ENCODE peak calls at places on chromosome X, in ten cellular contexts. One of them, this sample, is unnamed.

GRCh38 chrX:17174671-17175070 is 200.3 kb upstream of the NHS start:
- DNase-seq in sigmoid colon: no peak
- DNase-seq in astrocyte: no peak
- DNase-seq in naive thymus-derived CD8-positive, alpha-beta T cell: no peak
- DNase-seq in HCEC 1CT: no peak
- DNase-seq in stimulated activated naive CD4-positive, alpha-beta T cell: no peak
- DNase-seq in cardiac muscle cell: no peak
- DNase-seq in activated T-cell treated with anti-CD3 and anti-CD28 coated beads, Interleukin-2, amount 50 U/mL, for 24 hours: no peak
- DNase-seq in astrocyte of the hippocampus: peak; percentile 28
- DNase-seq in uterus: no peak
- DNase-seq in this sample: no peak

GRCh38 chrX:71053217-71053621 is 14.9 kb downstream of the SNX12 start:
- DNase-seq in stimulated activated naive CD4-positive, alpha-beta T cell: no peak
- DNase-seq in naive thymus-derived CD8-positive, alpha-beta T cell: no peak
- DNase-seq in cardiac muscle cell: peak; percentile 75
- DNase-seq in sigmoid colon: no peak
- DNase-seq in activated T-cell treated with anti-CD3 and anti-CD28 coated beads, Interleukin-2, amount 50 U/mL, for 24 hours: no peak
- DNase-seq in astrocyte of the hippocampus: peak; percentile 16
- DNase-seq in uterus: no peak
- DNase-seq in HCEC 1CT: no peak
- DNase-seq in astrocyte: no peak
- DNase-seq in this sample: no peak

GRCh38 chrX:110992611-110993010 is 103.4 kb upstream of the PAK3 start:
- DNase-seq in sigmoid colon: no peak
- DNase-seq in uterus: no peak
- DNase-seq in stimulated activated naive CD4-positive, alpha-beta T cell: no peak
- DNase-seq in cardiac muscle cell: peak; percentile 52
- DNase-seq in naive thymus-derived CD8-positive, alpha-beta T cell: no peak
- DNase-seq in astrocyte: no peak
- DNase-seq in HCEC 1CT: no peak
- DNase-seq in activated T-cell treated with anti-CD3 and anti-CD28 coated beads, Interleukin-2, amount 50 U/mL, for 24 hours: no peak
- DNase-seq in astrocyte of the hippocampus: peak; percentile 47
- DNase-seq in this sample: peak; percentile 20

GRCh38 chrX:124426273-124426672 is 79.9 kb downstream of the SH2D1A start:
- DNase-seq in astrocyte: no peak
- DNase-seq in sigmoid colon: no peak
- DNase-seq in HCEC 1CT: no peak
- DNase-seq in cardiac muscle cell: no peak
- DNase-seq in astrocyte of the hippocampus: peak; percentile 10
- DNase-seq in activated T-cell treated with anti-CD3 and anti-CD28 coated beads, Interleukin-2, amount 50 U/mL, for 24 hours: no peak
- DNase-seq in uterus: no peak
- DNase-seq in stimulated activated naive CD4-positive, alpha-beta T cell: no peak
- DNase-seq in naive thymus-derived CD8-positive, alpha-beta T cell: no peak
- DNase-seq in this sample: no peak

GRCh38 chrX:129786210-129786651 is 6.5 kb downstream of the SASH3 start:
- DNase-seq in activated T-cell treated with anti-CD3 and anti-CD28 coated beads, Interleukin-2, amount 50 U/mL, for 24 hours: no peak
- DNase-seq in uterus: no peak
- DNase-seq in astrocyte of the hippocampus: no peak
- DNase-seq in HCEC 1CT: no peak
- DNase-seq in cardiac muscle cell: no peak
- DNase-seq in stimulated activated naive CD4-positive, alpha-beta T cell: no peak
- DNase-seq in astrocyte: no peak
- DNase-seq in naive thymus-derived CD8-positive, alpha-beta T cell: no peak
- DNase-seq in sigmoid colon: no peak
- DNase-seq in this sample: no peak

GRCh38 chrX:71082253-71082652 is 13.4 kb upstream of the FOXO4 start:
- DNase-seq in cardiac muscle cell: no peak
- DNase-seq in astrocyte: no peak
- DNase-seq in HCEC 1CT: no peak
- DNase-seq in naive thymus-derived CD8-positive, alpha-beta T cell: no peak
- DNase-seq in activated T-cell treated with anti-CD3 and anti-CD28 coated beads, Interleukin-2, amount 50 U/mL, for 24 hours: no peak
- DNase-seq in sigmoid colon: no peak
- DNase-seq in uterus: no peak
- DNase-seq in stimulated activated naive CD4-positive, alpha-beta T cell: no peak
- DNase-seq in astrocyte of the hippocampus: no peak
- DNase-seq in this sample: no peak

GRCh38 chrX:12701625-12702024 is 89.6 kb upstream of the PRPS2 start:
- DNase-seq in activated T-cell treated with anti-CD3 and anti-CD28 coated beads, Interleukin-2, amount 50 U/mL, for 24 hours: peak; percentile 38
- DNase-seq in astrocyte: peak; percentile 24
- DNase-seq in stimulated activated naive CD4-positive, alpha-beta T cell: no peak
- DNase-seq in cardiac muscle cell: peak; percentile 80
- DNase-seq in naive thymus-derived CD8-positive, alpha-beta T cell: peak; percentile 8
- DNase-seq in astrocyte of the hippocampus: peak; percentile 67
- DNase-seq in sigmoid colon: peak; percentile 73
- DNase-seq in uterus: peak; percentile 27
- DNase-seq in HCEC 1CT: peak; percentile 53
- DNase-seq in this sample: peak; percentile 69

GRCh38 chrX:48814722-48815121 is 11.6 kb upstream of the ERAS start:
- DNase-seq in sigmoid colon: no peak
- DNase-seq in uterus: no peak
- DNase-seq in naive thymus-derived CD8-positive, alpha-beta T cell: no peak
- DNase-seq in activated T-cell treated with anti-CD3 and anti-CD28 coated beads, Interleukin-2, amount 50 U/mL, for 24 hours: no peak
- DNase-seq in astrocyte of the hippocampus: no peak
- DNase-seq in cardiac muscle cell: no peak
- DNase-seq in stimulated activated naive CD4-positive, alpha-beta T cell: no peak
- DNase-seq in astrocyte: no peak
- DNase-seq in HCEC 1CT: no peak
- DNase-seq in this sample: no peak

GRCh38 chrX:15816886-15817285 is 26.6 kb downstream of the ZRSR2 start:
- DNase-seq in astrocyte: peak; percentile 30
- DNase-seq in astrocyte of the hippocampus: peak; percentile 78
- DNase-seq in stimulated activated naive CD4-positive, alpha-beta T cell: peak; percentile 18
- DNase-seq in naive thymus-derived CD8-positive, alpha-beta T cell: no peak
- DNase-seq in activated T-cell treated with anti-CD3 and anti-CD28 coated beads, Interleukin-2, amount 50 U/mL, for 24 hours: peak; percentile 47
- DNase-seq in uterus: no peak
- DNase-seq in sigmoid colon: no peak
- DNase-seq in cardiac muscle cell: peak; percentile 74
- DNase-seq in HCEC 1CT: no peak
- DNase-seq in this sample: no peak

GRCh38 chrX:154696328-154697045 is 43.1 kb upstream of the CTAG2 start:
- DNase-seq in astrocyte of the hippocampus: peak; percentile 54
- DNase-seq in sigmoid colon: no peak
- DNase-seq in naive thymus-derived CD8-positive, alpha-beta T cell: no peak
- DNase-seq in stimulated activated naive CD4-positive, alpha-beta T cell: no peak
- DNase-seq in uterus: no peak
- DNase-seq in cardiac muscle cell: no peak
- DNase-seq in activated T-cell treated with anti-CD3 and anti-CD28 coated beads, Interleukin-2, amount 50 U/mL, for 24 hours: no peak
- DNase-seq in HCEC 1CT: peak; percentile 80
- DNase-seq in astrocyte: peak; percentile 62
- DNase-seq in this sample: peak; percentile 70

GRCh38 chrX:112512509-112512908 is 167.2 kb downstream of the LHFPL1 start:
- DNase-seq in cardiac muscle cell: peak; percentile 7
- DNase-seq in uterus: no peak
- DNase-seq in astrocyte: no peak
- DNase-seq in sigmoid colon: no peak
- DNase-seq in stimulated activated naive CD4-positive, alpha-beta T cell: no peak
- DNase-seq in HCEC 1CT: no peak
- DNase-seq in activated T-cell treated with anti-CD3 and anti-CD28 coated beads, Interleukin-2, amount 50 U/mL, for 24 hours: no peak
- DNase-seq in astrocyte of the hippocampus: no peak
- DNase-seq in naive thymus-derived CD8-positive, alpha-beta T cell: no peak
- DNase-seq in this sample: no peak

GRCh38 chrX:132442674-132443073 is 46.2 kb downstream of the MBNL3 start:
- DNase-seq in HCEC 1CT: no peak
- DNase-seq in naive thymus-derived CD8-positive, alpha-beta T cell: no peak
- DNase-seq in stimulated activated naive CD4-positive, alpha-beta T cell: no peak
- DNase-seq in uterus: no peak
- DNase-seq in cardiac muscle cell: no peak
- DNase-seq in sigmoid colon: no peak
- DNase-seq in activated T-cell treated with anti-CD3 and anti-CD28 coated beads, Interleukin-2, amount 50 U/mL, for 24 hours: no peak
- DNase-seq in astrocyte: peak; percentile 28
- DNase-seq in astrocyte of the hippocampus: no peak
- DNase-seq in this sample: no peak

GRCh38 chrX:68838571-68838910 is 9.7 kb downstream of the EFNB1 start:
- DNase-seq in activated T-cell treated with anti-CD3 and anti-CD28 coated beads, Interleukin-2, amount 50 U/mL, for 24 hours: peak; percentile 18
- DNase-seq in stimulated activated naive CD4-positive, alpha-beta T cell: no peak
- DNase-seq in naive thymus-derived CD8-positive, alpha-beta T cell: no peak
- DNase-seq in uterus: no peak
- DNase-seq in HCEC 1CT: no peak
- DNase-seq in cardiac muscle cell: no peak
- DNase-seq in astrocyte: no peak
- DNase-seq in sigmoid colon: peak; percentile 47
- DNase-seq in astrocyte of the hippocampus: no peak
- DNase-seq in this sample: no peak

GRCh38 chrX:70038951-70039350 is 10.8 kb downstream of the AWAT2 start:
- DNase-seq in sigmoid colon: no peak
- DNase-seq in stimulated activated naive CD4-positive, alpha-beta T cell: no peak
- DNase-seq in cardiac muscle cell: peak; percentile 23
- DNase-seq in HCEC 1CT: no peak
- DNase-seq in uterus: no peak
- DNase-seq in astrocyte of the hippocampus: no peak
- DNase-seq in activated T-cell treated with anti-CD3 and anti-CD28 coated beads, Interleukin-2, amount 50 U/mL, for 24 hours: no peak
- DNase-seq in naive thymus-derived CD8-positive, alpha-beta T cell: no peak
- DNase-seq in astrocyte: no peak
- DNase-seq in this sample: no peak

GRCh38 chrX:47854474-47854873 is 17.8 kb downstream of the ZNF81 start:
- DNase-seq in cardiac muscle cell: peak; percentile 32
- DNase-seq in astrocyte: no peak
- DNase-seq in uterus: peak; percentile 27
- DNase-seq in activated T-cell treated with anti-CD3 and anti-CD28 coated beads, Interleukin-2, amount 50 U/mL, for 24 hours: no peak
- DNase-seq in HCEC 1CT: no peak
- DNase-seq in astrocyte of the hippocampus: peak; percentile 42
- DNase-seq in naive thymus-derived CD8-positive, alpha-beta T cell: no peak
- DNase-seq in sigmoid colon: no peak
- DNase-seq in stimulated activated naive CD4-positive, alpha-beta T cell: peak; percentile 8
- DNase-seq in this sample: peak; percentile 14

GRCh38 chrX:21490341-21490740 is 116.1 kb downstream of the CNKSR2 start:
- DNase-seq in stimulated activated naive CD4-positive, alpha-beta T cell: no peak
- DNase-seq in astrocyte of the hippocampus: peak; percentile 9
- DNase-seq in activated T-cell treated with anti-CD3 and anti-CD28 coated beads, Interleukin-2, amount 50 U/mL, for 24 hours: no peak
- DNase-seq in sigmoid colon: no peak
- DNase-seq in cardiac muscle cell: no peak
- DNase-seq in HCEC 1CT: no peak
- DNase-seq in astrocyte: peak; percentile 23
- DNase-seq in naive thymus-derived CD8-positive, alpha-beta T cell: no peak
- DNase-seq in uterus: no peak
- DNase-seq in this sample: peak; percentile 44

GRCh38 chrX:130028196-130028595 is 45.8 kb downstream of the BCORL1 start:
- DNase-seq in astrocyte: no peak
- DNase-seq in naive thymus-derived CD8-positive, alpha-beta T cell: peak; percentile 33
- DNase-seq in cardiac muscle cell: peak; percentile 29
- DNase-seq in activated T-cell treated with anti-CD3 and anti-CD28 coated beads, Interleukin-2, amount 50 U/mL, for 24 hours: peak; percentile 54
- DNase-seq in uterus: no peak
- DNase-seq in astrocyte of the hippocampus: peak; percentile 41
- DNase-seq in HCEC 1CT: peak; percentile 12
- DNase-seq in stimulated activated naive CD4-positive, alpha-beta T cell: no peak
- DNase-seq in sigmoid colon: no peak
- DNase-seq in this sample: peak; percentile 3

GRCh38 chrX:22666441-22666840 is 333.3 kb upstream of the DDX53 start:
- DNase-seq in astrocyte of the hippocampus: no peak
- DNase-seq in stimulated activated naive CD4-positive, alpha-beta T cell: no peak
- DNase-seq in activated T-cell treated with anti-CD3 and anti-CD28 coated beads, Interleukin-2, amount 50 U/mL, for 24 hours: no peak
- DNase-seq in astrocyte: no peak
- DNase-seq in HCEC 1CT: peak; percentile 12
- DNase-seq in cardiac muscle cell: peak; percentile 33
- DNase-seq in naive thymus-derived CD8-positive, alpha-beta T cell: no peak
- DNase-seq in uterus: no peak
- DNase-seq in sigmoid colon: no peak
- DNase-seq in this sample: peak; percentile 14

GRCh38 chrX:100407147-100407783 is 2.8 kb downstream of the PCDH19 start:
- DNase-seq in astrocyte: no peak
- DNase-seq in HCEC 1CT: no peak
- DNase-seq in stimulated activated naive CD4-positive, alpha-beta T cell: no peak
- DNase-seq in sigmoid colon: no peak
- DNase-seq in cardiac muscle cell: no peak
- DNase-seq in naive thymus-derived CD8-positive, alpha-beta T cell: no peak
- DNase-seq in uterus: no peak
- DNase-seq in astrocyte of the hippocampus: no peak
- DNase-seq in activated T-cell treated with anti-CD3 and anti-CD28 coated beads, Interleukin-2, amount 50 U/mL, for 24 hours: no peak
- DNase-seq in this sample: no peak

GRCh38 chrX:9459349-9459748 is 5.5 kb upstream of the TBL1X start:
- DNase-seq in activated T-cell treated with anti-CD3 and anti-CD28 coated beads, Interleukin-2, amount 50 U/mL, for 24 hours: no peak
- DNase-seq in stimulated activated naive CD4-positive, alpha-beta T cell: no peak
- DNase-seq in uterus: no peak
- DNase-seq in astrocyte: no peak
- DNase-seq in naive thymus-derived CD8-positive, alpha-beta T cell: no peak
- DNase-seq in astrocyte of the hippocampus: no peak
- DNase-seq in sigmoid colon: no peak
- DNase-seq in cardiac muscle cell: no peak
- DNase-seq in HCEC 1CT: no peak
- DNase-seq in this sample: no peak

GRCh38 chrX:13482764-13483552 is 86.4 kb upstream of the EGFL6 start:
- DNase-seq in sigmoid colon: no peak
- DNase-seq in stimulated activated naive CD4-positive, alpha-beta T cell: no peak
- DNase-seq in astrocyte of the hippocampus: no peak
- DNase-seq in astrocyte: no peak
- DNase-seq in uterus: peak; percentile 25
- DNase-seq in cardiac muscle cell: no peak
- DNase-seq in HCEC 1CT: no peak
- DNase-seq in activated T-cell treated with anti-CD3 and anti-CD28 coated beads, Interleukin-2, amount 50 U/mL, for 24 hours: no peak
- DNase-seq in naive thymus-derived CD8-positive, alpha-beta T cell: no peak
- DNase-seq in this sample: no peak

GRCh38 chrX:73215263-73215662 is 612 bp upstream of the NAP1L2 start:
- DNase-seq in stimulated activated naive CD4-positive, alpha-beta T cell: no peak
- DNase-seq in astrocyte: no peak
- DNase-seq in sigmoid colon: no peak
- DNase-seq in activated T-cell treated with anti-CD3 and anti-CD28 coated beads, Interleukin-2, amount 50 U/mL, for 24 hours: no peak
- DNase-seq in astrocyte of the hippocampus: no peak
- DNase-seq in uterus: no peak
- DNase-seq in HCEC 1CT: no peak
- DNase-seq in naive thymus-derived CD8-positive, alpha-beta T cell: no peak
- DNase-seq in cardiac muscle cell: no peak
- DNase-seq in this sample: no peak

GRCh38 chrX:103063191-103063845 is 653 bp downstream of the BEX1 start:
- DNase-seq in cardiac muscle cell: peak; percentile 61
- DNase-seq in uterus: no peak
- DNase-seq in stimulated activated naive CD4-positive, alpha-beta T cell: no peak
- DNase-seq in sigmoid colon: no peak
- DNase-seq in naive thymus-derived CD8-positive, alpha-beta T cell: no peak
- DNase-seq in HCEC 1CT: peak; percentile 20
- DNase-seq in activated T-cell treated with anti-CD3 and anti-CD28 coated beads, Interleukin-2, amount 50 U/mL, for 24 hours: no peak
- DNase-seq in astrocyte: peak; percentile 10
- DNase-seq in astrocyte of the hippocampus: peak; percentile 68
- DNase-seq in this sample: peak; percentile 9

GRCh38 chrX:53312946-53313745 is 31.8 kb upstream of the IQSEC2 start:
- DNase-seq in uterus: peak; percentile 62
- DNase-seq in naive thymus-derived CD8-positive, alpha-beta T cell: peak; percentile 39
- DNase-seq in stimulated activated naive CD4-positive, alpha-beta T cell: peak; percentile 3
- DNase-seq in astrocyte: peak; percentile 43
- DNase-seq in activated T-cell treated with anti-CD3 and anti-CD28 coated beads, Interleukin-2, amount 50 U/mL, for 24 hours: peak; percentile 79
- DNase-seq in HCEC 1CT: peak; percentile 53
- DNase-seq in astrocyte of the hippocampus: peak; percentile 80
- DNase-seq in cardiac muscle cell: peak; percentile 57
- DNase-seq in sigmoid colon: peak; percentile 81
- DNase-seq in this sample: peak; percentile 44

GRCh38 chrX:17033225-17033624 is 86.8 kb downstream of the REPS2 start:
- DNase-seq in astrocyte: no peak
- DNase-seq in activated T-cell treated with anti-CD3 and anti-CD28 coated beads, Interleukin-2, amount 50 U/mL, for 24 hours: no peak
- DNase-seq in sigmoid colon: no peak
- DNase-seq in HCEC 1CT: no peak
- DNase-seq in stimulated activated naive CD4-positive, alpha-beta T cell: no peak
- DNase-seq in uterus: no peak
- DNase-seq in astrocyte of the hippocampus: no peak
- DNase-seq in cardiac muscle cell: no peak
- DNase-seq in naive thymus-derived CD8-positive, alpha-beta T cell: no peak
- DNase-seq in this sample: no peak

GRCh38 chrX:133926099-133926498 is 59.3 kb downstream of the GPC3 start:
- DNase-seq in astrocyte: no peak
- DNase-seq in uterus: no peak
- DNase-seq in HCEC 1CT: no peak
- DNase-seq in activated T-cell treated with anti-CD3 and anti-CD28 coated beads, Interleukin-2, amount 50 U/mL, for 24 hours: no peak
- DNase-seq in naive thymus-derived CD8-positive, alpha-beta T cell: no peak
- DNase-seq in stimulated activated naive CD4-positive, alpha-beta T cell: no peak
- DNase-seq in cardiac muscle cell: no peak
- DNase-seq in astrocyte of the hippocampus: no peak
- DNase-seq in sigmoid colon: no peak
- DNase-seq in this sample: no peak

GRCh38 chrX:48971325-48972213 is at the start of gene KCND1:
- DNase-seq in sigmoid colon: peak; percentile 73
- DNase-seq in uterus: peak; percentile 46
- DNase-seq in astrocyte: peak; percentile 64
- DNase-seq in stimulated activated naive CD4-positive, alpha-beta T cell: no peak
- DNase-seq in naive thymus-derived CD8-positive, alpha-beta T cell: no peak
- DNase-seq in HCEC 1CT: peak; percentile 4
- DNase-seq in astrocyte of the hippocampus: peak; percentile 76
- DNase-seq in activated T-cell treated with anti-CD3 and anti-CD28 coated beads, Interleukin-2, amount 50 U/mL, for 24 hours: peak; percentile 37
- DNase-seq in cardiac muscle cell: peak; percentile 33
- DNase-seq in this sample: no peak

GRCh38 chrX:68998716-68999115 is 166.5 kb downstream of the PJA1 start:
- DNase-seq in astrocyte of the hippocampus: no peak
- DNase-seq in cardiac muscle cell: no peak
- DNase-seq in uterus: no peak
- DNase-seq in astrocyte: no peak
- DNase-seq in naive thymus-derived CD8-positive, alpha-beta T cell: no peak
- DNase-seq in HCEC 1CT: no peak
- DNase-seq in activated T-cell treated with anti-CD3 and anti-CD28 coated beads, Interleukin-2, amount 50 U/mL, for 24 hours: no peak
- DNase-seq in stimulated activated naive CD4-positive, alpha-beta T cell: no peak
- DNase-seq in sigmoid colon: no peak
- DNase-seq in this sample: peak; percentile 15

This sample was measured in mammary epithelial cell.